ENCODE peak calls at places on chromosomes 7 and 10, in eight cellular contexts. Q, O, U, S, H, I, E and T are unnamed samples.

GRCh38 chr7:15648461-15648961 is 38.0 kb downstream of the MEOX2 start:
- DNase-seq in Q (no peak), U (no peak), E (no peak), O (no peak), S (no peak), H (no peak), I (no peak), T (no peak)

GRCh38 chr7:135349746-135350145 is 116.1 kb downstream of the STRA8 start:
- DNase-seq in I (no peak), U (no peak), H (no peak), Q (no peak), S (no peak), O (no peak), E (no peak), T (no peak)

GRCh38 chr10:88216976-88217375 is 353.6 kb downstream of the PTEN start:
- DNase-seq in S (no peak), Q (peak; percentile 72), I (no peak), U (no peak), E (no peak), O (peak; percentile 49), H (no peak), T (no peak)

GRCh38 chr7:18552311-18552916 is 56.9 kb downstream of the HDAC9 start:
- DNase-seq in U (no peak), S (no peak), I (no peak), H (no peak), Q (no peak), E (no peak), O (no peak), T (no peak)

GRCh38 chr10:47165711-47166404 is 134.1 kb upstream of the GDF10 start:
- DNase-seq in O (peak; percentile 29), S (peak; percentile 91), E (no peak), Q (peak; percentile 70), H (peak; percentile 56), I (no peak), U (peak; percentile 71), T (peak; percentile 47)

GRCh38 chr7:95608344-95609173 is 12.2 kb upstream of the PDK4 start:
- DNase-seq in I (peak; percentile 34), S (peak; percentile 98), U (peak; percentile 96), H (peak; percentile 92), E (peak; percentile 95), Q (peak; percentile 97), O (peak; percentile 96), T (peak; percentile 96)

GRCh38 chr10:29980084-29980483 is 79.3 kb downstream of the JCAD start:
- DNase-seq in E (peak; percentile 37), U (peak; percentile 77), O (no peak), H (no peak), Q (no peak), S (no peak), I (no peak), T (peak; percentile 45)

GRCh38 chr7:73597978-73598782 is 19.8 kb upstream of the TBL2 start:
- DNase-seq in U (no peak), E (no peak), H (no peak), Q (no peak), S (no peak), O (no peak), I (no peak), T (no peak)

GRCh38 chr10:26361946-26362345 is 76.2 kb upstream of the APBB1IP start:
- DNase-seq in E (no peak), S (no peak), O (no peak), H (no peak), U (no peak), I (no peak), Q (no peak), T (no peak)

GRCh38 chr10:75012471-75012870 is 99.0 kb upstream of the SAMD8 start:
- DNase-seq in Q (no peak), E (no peak), U (no peak), H (no peak), S (no peak), I (no peak), O (no peak), T (no peak)

GRCh38 chr7:141012044-141012685 is 2.6 kb downstream of the MRPS33 start:
- DNase-seq in H (peak; percentile 39), O (peak; percentile 79), U (peak; percentile 30), I (no peak), E (peak; percentile 66), S (no peak), Q (peak; percentile 86), T (peak; percentile 71)

GRCh38 chr7:22192778-22193177 is 164.2 kb downstream of the RAPGEF5 start:
- DNase-seq in O (no peak), H (no peak), Q (no peak), I (no peak), U (no peak), E (no peak), S (no peak), T (no peak)

GRCh38 chr7:22194633-22195273 is 162.2 kb downstream of the RAPGEF5 start:
- DNase-seq in S (no peak), E (no peak), H (no peak), U (no peak), Q (no peak), I (no peak), O (no peak), T (no peak)

GRCh38 chr7:22190736-22191135 is 166.2 kb downstream of the RAPGEF5 start:
- DNase-seq in H (no peak), S (no peak), O (no peak), Q (no peak), U (no peak), E (no peak), I (no peak), T (no peak)

GRCh38 chr7:22195402-22195801 is 161.6 kb downstream of the RAPGEF5 start:
- DNase-seq in U (no peak), E (no peak), Q (no peak), O (no peak), H (no peak), S (no peak), I (no peak), T (no peak)

GRCh38 chr7:22193361-22194016 is 163.5 kb downstream of the RAPGEF5 start:
- DNase-seq in O (no peak), Q (no peak), I (no peak), E (no peak), H (peak; percentile 14), S (no peak), U (peak; percentile 44), T (peak; percentile 56)
- H3K4me3 ChIP-seq in O (no peak overlapping the region), Q (no peak overlapping the region), I (peak overlapping the region; percentile 35), E (peak overlapping the region; percentile 15), H (peak overlapping the region; percentile 56), S (no peak overlapping the region), U (peak overlapping the region; percentile 21), T (no peak overlapping the region)

GRCh38 chr7:21636694-21637093 is 93.9 kb downstream of the DNAH11 start:
- DNase-seq in Q (no peak), H (no peak), E (no peak), I (no peak), U (no peak), S (no peak), O (no peak), T (no peak)
- TF ChIP-seq CTCF in Q (no peak), H (no peak), E (no peak), I (no peak), U (no peak), S (no peak), O (no peak), T (no peak)

GRCh38 chr7:156402255-156402654 is 238.3 kb upstream of the RNF32 start:
- DNase-seq in U (no peak), Q (no peak), I (no peak), O (no peak), S (no peak), H (no peak), E (no peak), T (no peak)
- TF ChIP-seq POLR2A in U (no peak), Q (no peak), I (no peak), O (no peak), S (no peak), H (no peak), E (no peak), T (no peak)

GRCh38 chr10:44935201-44935960 is 24.2 kb upstream of the RASSF4 start:
- DNase-seq in E (no peak), I (no peak), H (peak; percentile 63), U (peak; percentile 81), S (peak; percentile 85), O (no peak), Q (no peak), T (no peak)
- H3K4me3 ChIP-seq in E (no peak overlapping the region), I (no peak overlapping the region), H (no peak overlapping the region), U (no peak overlapping the region), S (no peak overlapping the region), O (no peak overlapping the region), Q (no peak overlapping the region), T (no peak overlapping the region)

GRCh38 chr10:50788951-50789904 is 49.5 kb downstream of the ASAH2B start:
- DNase-seq in H (no peak), I (no peak), O (no peak), U (no peak), Q (no peak), E (no peak), S (no peak), T (peak; percentile 8)
- TF ChIP-seq CTCF in H (no peak), I (peak; percentile 12), O (peak; percentile 51), U (peak; percentile 32), Q (no peak), E (no peak), S (no peak), T (no peak)

GRCh38 chr10:18437486-18437885 is 213.9 kb downstream of the NSUN6 start:
- DNase-seq in U (no peak), H (no peak), Q (no peak), E (no peak), S (no peak), I (no peak), O (no peak), T (no peak)

GRCh38 chr10:18436902-18437301 is 214.5 kb downstream of the NSUN6 start:
- DNase-seq in U (no peak), O (no peak), I (no peak), E (no peak), S (no peak), Q (no peak), H (no peak), T (no peak)

GRCh38 chr10:18438356-18439126 is 212.8 kb downstream of the NSUN6 start:
- DNase-seq in H (no peak), O (no peak), E (no peak), U (peak; percentile 45), I (no peak), Q (no peak), S (no peak), T (no peak)

DNA sequence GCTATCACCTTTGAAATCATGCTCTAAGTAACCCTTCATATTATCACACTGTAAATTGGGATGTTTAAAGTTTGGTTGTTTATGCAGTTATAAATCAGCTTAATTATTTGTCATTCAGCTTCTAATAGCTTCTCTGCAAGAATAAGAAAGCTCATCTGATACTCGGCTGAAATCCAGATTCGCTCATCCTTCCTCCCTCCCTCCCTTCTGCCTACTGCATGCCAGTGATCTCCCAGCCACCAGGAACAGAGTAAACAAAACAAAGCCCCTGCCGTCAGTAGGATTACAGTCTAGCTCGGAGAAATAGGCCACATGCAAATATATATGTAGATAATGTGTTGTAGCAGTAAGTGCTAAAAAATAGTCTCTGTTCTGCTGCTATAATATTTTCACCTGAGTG is 211.8 kb downstream of the NSUN6 start:
- DNase-seq in O (no peak), Q (no peak), E (no peak), U (no peak), I (no peak), H (no peak), S (no peak), T (no peak)
- TF ChIP-seq POLR2A in O (no peak), Q (no peak), E (no peak), U (no peak), I (no peak), H (no peak), S (no peak), T (no peak)